ENCODE peak calls at places on chromosomes 12 and 14, in ten cellular contexts. J, G, T, L, E, P, X, U, I and R are unnamed samples.

GRCh38 chr12:116277393-116278258 is at the start of gene MED13L:
- DNase-seq in G (peak; percentile 90), X (peak; percentile 92), J (peak; percentile 94), T (no peak), L (peak; percentile 89), I (peak; percentile 88), E (peak; percentile 81), P (peak; percentile 64), U (peak; percentile 90), R (peak; percentile 91)

GRCh38 chr12:106131671-106132070 is 7.1 kb downstream of the NUAK1 start:
- DNase-seq in E (peak; percentile 89), X (no peak), I (no peak), L (no peak), P (peak; percentile 80), G (no peak), J (no peak), U (no peak), T (no peak), R (no peak)

GRCh38 chr12:129195081-129195480 is 341.8 kb downstream of the GLT1D1 start:
- DNase-seq in T (peak; percentile 25), I (no peak), E (no peak), G (no peak), X (no peak), P (no peak), U (no peak), J (no peak), L (no peak), R (no peak)

GRCh38 chr12:56679834-56680575 is 8.1 kb downstream of the PTGES3 start:
- DNase-seq in G (no peak), L (peak; percentile 9), U (no peak), I (peak; percentile 42), T (no peak), X (no peak), P (no peak), J (no peak), E (no peak), R (no peak)

GRCh38 chr12:22598763-22599161 is 26.2 kb upstream of the ETNK1 start:
- DNase-seq in G (no peak), I (no peak), J (peak; percentile 35), L (no peak), T (no peak), P (peak; percentile 66), U (no peak), E (no peak), X (no peak), R (no peak)

GRCh38 chr14:55704654-55705053 is 124.6 kb downstream of the KTN1 start:
- DNase-seq in X (no peak), J (no peak), E (no peak), T (no peak), U (no peak), L (no peak), P (no peak), G (no peak), I (no peak), R (no peak)

GRCh38 chr14:70788893-70789292 is 20.4 kb downstream of the MAP3K9 start:
- DNase-seq in E (no peak), I (no peak), U (no peak), L (no peak), P (no peak), G (no peak), X (no peak), T (no peak), J (no peak), R (no peak)

GRCh38 chr12:68815928-68816800 is 8.2 kb downstream of the MDM2 start:
- DNase-seq in I (no peak), T (no peak), J (no peak), U (no peak), X (no peak), E (no peak), G (no peak), P (no peak), L (no peak), R (no peak)

GRCh38 chr14:30580616-30581282 is 21.8 kb downstream of the G2E3 start:
- DNase-seq in U (no peak), E (peak; percentile 47), J (no peak), L (no peak), G (no peak), P (no peak), I (no peak), X (no peak), T (no peak), R (no peak)
- H3K9me3 ChIP-seq in U (no peaks in the 10 kb centered on the region), E (no peaks in the 10 kb centered on the region), J (no peaks in the 10 kb centered on the region), L (no peaks in the 10 kb centered on the region), G (peaks cover 17% of the 10 kb centered on the region), P (peaks cover 13% of the 10 kb centered on the region), I (no peaks in the 10 kb centered on the region), X (peaks cover 19% of the 10 kb centered on the region), T (no peaks in the 10 kb centered on the region), R (no peaks in the 10 kb centered on the region)

GRCh38 chr12:37720846-37721245 is 595.7 kb upstream of the ALG10B start:
- DNase-seq in T (no peak), I (no peak), X (no peak), G (no peak), P (no peak), J (no peak), U (no peak), E (no peak), L (no peak), R (no peak)
- H3K9me3 ChIP-seq in T (no peaks in the 10 kb centered on the region), I (no peaks in the 10 kb centered on the region), X (peaks cover 23% of the 10 kb centered on the region), G (peaks cover 41% of the 10 kb centered on the region), P (peaks cover 93% of the 10 kb centered on the region), J (peaks cover 3% of the 10 kb centered on the region), U (no peaks in the 10 kb centered on the region), E (no peaks in the 10 kb centered on the region), L (no peaks in the 10 kb centered on the region), R (no peaks in the 10 kb centered on the region)

DNA sequence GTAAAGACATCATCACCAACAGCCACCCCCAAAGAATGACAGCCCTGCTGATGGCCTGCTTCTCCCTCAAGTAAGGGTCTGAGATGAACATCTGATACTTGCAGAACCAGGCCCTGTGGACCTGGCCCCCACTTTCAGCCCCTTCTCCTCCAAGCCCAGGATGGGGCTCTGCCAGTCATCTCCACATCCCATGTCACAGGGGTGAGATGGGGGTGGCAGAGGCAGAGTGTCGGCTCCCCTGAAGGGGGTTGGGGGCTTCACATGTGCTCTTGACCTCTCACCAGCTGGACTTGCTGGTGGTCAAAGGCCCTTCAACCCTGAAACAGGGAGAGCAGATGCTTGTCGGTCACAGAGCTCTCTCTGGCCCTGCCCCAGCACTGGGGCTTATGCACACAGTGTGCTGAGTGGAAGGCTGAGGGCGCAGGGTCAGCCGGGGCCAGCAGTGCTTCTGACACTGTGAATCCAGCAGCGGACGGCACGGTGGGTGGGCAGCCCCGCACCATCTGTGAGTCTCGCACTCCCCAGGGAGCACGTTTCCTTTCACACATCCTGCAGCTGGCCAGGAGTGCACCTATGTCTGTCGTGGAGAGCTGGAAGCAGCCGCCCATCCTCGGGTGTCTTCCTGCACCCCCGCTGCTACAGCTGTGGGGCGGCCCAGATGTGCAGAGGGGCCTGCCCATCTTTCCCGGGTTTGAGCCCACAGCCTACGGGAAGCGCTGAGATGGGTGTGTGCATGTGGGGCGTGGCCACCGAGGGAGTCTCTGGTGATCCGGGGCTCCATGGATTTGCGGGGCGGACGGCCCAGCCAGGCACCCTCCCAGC is 94.3 kb downstream of the ADGRD1 start:
- DNase-seq in X (peak; percentile 78), E (no peak), G (peak; percentile 58), T (no peak), L (no peak), I (no peak), J (no peak), P (no peak), U (no peak), R (no peak)
- H3K9me3 ChIP-seq in X (no peaks in the 10 kb centered on the region), E (no peaks in the 10 kb centered on the region), G (no peaks in the 10 kb centered on the region), T (no peaks in the 10 kb centered on the region), L (no peaks in the 10 kb centered on the region), I (no peaks in the 10 kb centered on the region), J (no peaks in the 10 kb centered on the region), P (no peaks in the 10 kb centered on the region), U (no peaks in the 10 kb centered on the region), R (no peaks in the 10 kb centered on the region)

GRCh38 chr12:34348064-34348463 is 325.8 kb downstream of the ALG10 start:
- DNase-seq in J (no peak), U (no peak), G (no peak), I (no peak), L (no peak), T (no peak), P (no peak), X (no peak), E (no peak), R (no peak)

GRCh38 chr12:34350092-34351041 is 328.1 kb downstream of the ALG10 start:
- DNase-seq in X (no peak), T (no peak), G (no peak), J (no peak), I (no peak), P (no peak), E (no peak), U (no peak), L (no peak), R (no peak)

GRCh38 chr12:34348836-34349672 is 326.8 kb downstream of the ALG10 start:
- DNase-seq in G (no peak), X (no peak), U (no peak), I (no peak), J (peak; percentile 11), P (no peak), T (no peak), L (no peak), E (no peak), R (no peak)

GRCh38 chr12:34347367-34347766 is 325.1 kb downstream of the ALG10 start:
- DNase-seq in E (no peak), P (peak; percentile 18), J (peak; percentile 59), T (no peak), U (no peak), X (no peak), G (no peak), L (no peak), I (no peak), R (no peak)

GRCh38 chr12:34349673-34349961 is 327.3 kb downstream of the ALG10 start:
- DNase-seq in G (no peak), E (no peak), P (no peak), J (no peak), T (no peak), X (no peak), L (no peak), U (no peak), I (no peak), R (no peak)
- H3K9me3 ChIP-seq in G (peaks cover 14% of the 10 kb centered on the region), E (no peaks in the 10 kb centered on the region), P (no peaks in the 10 kb centered on the region), J (no peaks in the 10 kb centered on the region), T (peaks cover 7% of the 10 kb centered on the region), X (no peaks in the 10 kb centered on the region), L (no peaks in the 10 kb centered on the region), U (no peaks in the 10 kb centered on the region), I (no peaks in the 10 kb centered on the region), R (peaks cover 40% of the 10 kb centered on the region)

GRCh38 chr14:73289308-73289707 is 52.0 kb downstream of the PAPLN start:
- DNase-seq in I (no peak), G (no peak), U (no peak), T (no peak), X (no peak), E (no peak), L (no peak), P (no peak), J (no peak), R (no peak)
- H3K9me3 ChIP-seq in I (no peaks in the 10 kb centered on the region), G (no peaks in the 10 kb centered on the region), U (no peaks in the 10 kb centered on the region), T (no peaks in the 10 kb centered on the region), X (no peaks in the 10 kb centered on the region), E (no peaks in the 10 kb centered on the region), L (no peaks in the 10 kb centered on the region), P (no peaks in the 10 kb centered on the region), J (no peaks in the 10 kb centered on the region), R (no peaks in the 10 kb centered on the region)